ENCODE peak calls at places on chromosomes 12 and 14, in six cellular contexts. One of them, this sample, is unnamed.

GRCh38 chr14:77598366-77599050 is 17.9 kb downstream of the SPTLC2 start:
- DNase-seq in endothelial cell of umbilical vein: no peak
- DNase-seq in A549: no peak
- DNase-seq in SK-N-SH: no peak
- DNase-seq in NB4: no peak
- DNase-seq in HCT116: no peak
- DNase-seq in this sample: no peak

GRCh38 chr14:51581017-51581881 is 70.5 kb upstream of the FRMD6 start:
- DNase-seq in SK-N-SH: no peak
- DNase-seq in A549: peak
- DNase-seq in HCT116: no peak
- DNase-seq in endothelial cell of umbilical vein: peak
- DNase-seq in NB4: no peak
- DNase-seq in this sample: no peak

GRCh38 chr14:28608438-28608837 is 158.1 kb upstream of the FOXG1 start:
- DNase-seq in HCT116: no peak
- DNase-seq in SK-N-SH: no peak
- DNase-seq in endothelial cell of umbilical vein: no peak
- DNase-seq in NB4: no peak
- DNase-seq in A549: no peak
- DNase-seq in this sample: no peak

GRCh38 chr14:64673748-64674147 is 30.5 kb upstream of the PLEKHG3 start:
- DNase-seq in A549: no peak
- DNase-seq in SK-N-SH: no peak
- DNase-seq in HCT116: no peak
- DNase-seq in NB4: peak
- DNase-seq in endothelial cell of umbilical vein: no peak
- DNase-seq in this sample: no peak

GRCh38 chr14:100523536-100524025 is 63.6 kb downstream of the BEGAIN start:
- DNase-seq in NB4: no peak
- DNase-seq in HCT116: no peak
- DNase-seq in SK-N-SH: no peak
- DNase-seq in A549: no peak
- DNase-seq in endothelial cell of umbilical vein: no peak
- DNase-seq in this sample: peak

GRCh38 chr12:132623072-132623869 is 4.7 kb downstream of the P2RX2 start:
- DNase-seq in SK-N-SH: no peak
- DNase-seq in endothelial cell of umbilical vein: no peak
- DNase-seq in NB4: no peak
- DNase-seq in HCT116: no peak
- DNase-seq in A549: no peak
- DNase-seq in this sample: no peak

GRCh38 chr12:120538281-120539156 is 4.4 kb downstream of the RNF10 start:
- DNase-seq in NB4: peak
- DNase-seq in SK-N-SH: peak
- DNase-seq in endothelial cell of umbilical vein: peak
- DNase-seq in HCT116: no peak
- DNase-seq in A549: peak
- DNase-seq in this sample: no peak

GRCh38 chr12:16218934-16219718 is 58.4 kb downstream of the SLC15A5 start:
- DNase-seq in NB4: no peak
- DNase-seq in endothelial cell of umbilical vein: no peak
- DNase-seq in A549: no peak
- DNase-seq in HCT116: no peak
- DNase-seq in SK-N-SH: no peak
- DNase-seq in this sample: no peak

GRCh38 chr14:72736791-72737559 is 156.9 kb downstream of the DPF3 start:
- DNase-seq in NB4: no peak
- DNase-seq in endothelial cell of umbilical vein: no peak
- DNase-seq in SK-N-SH: peak
- DNase-seq in HCT116: no peak
- DNase-seq in A549: no peak
- DNase-seq in this sample: no peak

GRCh38 chr12:117968084-117968789 is 553 bp downstream of the KSR2 start:
- DNase-seq in A549: no peak
- DNase-seq in NB4: no peak
- DNase-seq in endothelial cell of umbilical vein: no peak
- DNase-seq in SK-N-SH: peak
- DNase-seq in HCT116: no peak
- DNase-seq in this sample: no peak

GRCh38 chr12:46267618-46268348 is 1.1 kb downstream of the SLC38A1 start:
- DNase-seq in A549: peak
- DNase-seq in HCT116: no peak
- DNase-seq in NB4: peak
- DNase-seq in SK-N-SH: peak
- DNase-seq in endothelial cell of umbilical vein: peak
- DNase-seq in this sample: no peak

GRCh38 chr12:46266869-46267617 is 1.8 kb downstream of the SLC38A1 start:
- DNase-seq in HCT116: no peak
- DNase-seq in A549: peak
- DNase-seq in NB4: peak
- DNase-seq in SK-N-SH: peak
- DNase-seq in endothelial cell of umbilical vein: peak
- DNase-seq in this sample: peak

GRCh38 chr12:46265102-46265501 is 3.7 kb downstream of the SLC38A1 start:
- DNase-seq in endothelial cell of umbilical vein: no peak
- DNase-seq in A549: no peak
- DNase-seq in SK-N-SH: no peak
- DNase-seq in HCT116: no peak
- DNase-seq in NB4: no peak
- DNase-seq in this sample: no peak

GRCh38 chr12:46265734-46266133 is 3.1 kb downstream of the SLC38A1 start:
- DNase-seq in NB4: no peak
- DNase-seq in SK-N-SH: no peak
- DNase-seq in endothelial cell of umbilical vein: no peak
- DNase-seq in A549: no peak
- DNase-seq in HCT116: no peak
- DNase-seq in this sample: no peak

GRCh38 chr12:46266382-46266791 is 2.5 kb downstream of the SLC38A1 start:
- DNase-seq in A549: peak
- DNase-seq in NB4: peak
- DNase-seq in SK-N-SH: peak
- DNase-seq in endothelial cell of umbilical vein: peak
- DNase-seq in HCT116: no peak
- DNase-seq in this sample: no peak
- TF ChIP-seq MAX in A549: no peak
- TF ChIP-seq MAX in NB4: no peak
- TF ChIP-seq MAX in SK-N-SH: no peak
- TF ChIP-seq MAX in endothelial cell of umbilical vein: no peak
- TF ChIP-seq MAX in HCT116: no peak
- TF ChIP-seq MAX in this sample: no peak

GRCh38 chr12:10718279-10718821 is 4.8 kb downstream of the YBX3 start:
- DNase-seq in SK-N-SH: no peak
- DNase-seq in HCT116: no peak
- DNase-seq in NB4: no peak
- DNase-seq in A549: no peak
- DNase-seq in endothelial cell of umbilical vein: peak
- DNase-seq in this sample: no peak

GRCh38 chr12:10717410-10717809 is 5.7 kb downstream of the YBX3 start:
- DNase-seq in NB4: no peak
- DNase-seq in HCT116: no peak
- DNase-seq in endothelial cell of umbilical vein: peak
- DNase-seq in SK-N-SH: no peak
- DNase-seq in A549: no peak
- DNase-seq in this sample: no peak

GRCh38 chr12:10716277-10716676 is 6.8 kb downstream of the YBX3 start:
- DNase-seq in endothelial cell of umbilical vein: no peak
- DNase-seq in A549: no peak
- DNase-seq in NB4: no peak
- DNase-seq in SK-N-SH: no peak
- DNase-seq in HCT116: no peak
- DNase-seq in this sample: no peak

GRCh38 chr12:10716704-10717315 is 6.3 kb downstream of the YBX3 start:
- DNase-seq in endothelial cell of umbilical vein: peak
- DNase-seq in HCT116: peak
- DNase-seq in NB4: peak
- DNase-seq in A549: peak
- DNase-seq in SK-N-SH: no peak
- DNase-seq in this sample: peak

GRCh38 chr12:10715491-10715890 is 7.6 kb downstream of the YBX3 start:
- DNase-seq in SK-N-SH: no peak
- DNase-seq in HCT116: no peak
- DNase-seq in NB4: no peak
- DNase-seq in endothelial cell of umbilical vein: no peak
- DNase-seq in A549: no peak
- DNase-seq in this sample: no peak
- TF ChIP-seq MAX in SK-N-SH: no peak
- TF ChIP-seq MAX in HCT116: no peak
- TF ChIP-seq MAX in NB4: no peak
- TF ChIP-seq MAX in endothelial cell of umbilical vein: no peak
- TF ChIP-seq MAX in A549: no peak
- TF ChIP-seq MAX in this sample: no peak

GRCh38 chr14:75032939-75033338 is 18.3 kb downstream of the MLH3 start:
- DNase-seq in A549: no peak
- DNase-seq in HCT116: no peak
- DNase-seq in SK-N-SH: peak
- DNase-seq in endothelial cell of umbilical vein: no peak
- DNase-seq in NB4: no peak
- DNase-seq in this sample: no peak
- TF ChIP-seq MAX in A549: no peak
- TF ChIP-seq MAX in HCT116: no peak
- TF ChIP-seq MAX in SK-N-SH: no peak
- TF ChIP-seq MAX in endothelial cell of umbilical vein: no peak
- TF ChIP-seq MAX in NB4: no peak
- TF ChIP-seq MAX in this sample: no peak

DNA sequence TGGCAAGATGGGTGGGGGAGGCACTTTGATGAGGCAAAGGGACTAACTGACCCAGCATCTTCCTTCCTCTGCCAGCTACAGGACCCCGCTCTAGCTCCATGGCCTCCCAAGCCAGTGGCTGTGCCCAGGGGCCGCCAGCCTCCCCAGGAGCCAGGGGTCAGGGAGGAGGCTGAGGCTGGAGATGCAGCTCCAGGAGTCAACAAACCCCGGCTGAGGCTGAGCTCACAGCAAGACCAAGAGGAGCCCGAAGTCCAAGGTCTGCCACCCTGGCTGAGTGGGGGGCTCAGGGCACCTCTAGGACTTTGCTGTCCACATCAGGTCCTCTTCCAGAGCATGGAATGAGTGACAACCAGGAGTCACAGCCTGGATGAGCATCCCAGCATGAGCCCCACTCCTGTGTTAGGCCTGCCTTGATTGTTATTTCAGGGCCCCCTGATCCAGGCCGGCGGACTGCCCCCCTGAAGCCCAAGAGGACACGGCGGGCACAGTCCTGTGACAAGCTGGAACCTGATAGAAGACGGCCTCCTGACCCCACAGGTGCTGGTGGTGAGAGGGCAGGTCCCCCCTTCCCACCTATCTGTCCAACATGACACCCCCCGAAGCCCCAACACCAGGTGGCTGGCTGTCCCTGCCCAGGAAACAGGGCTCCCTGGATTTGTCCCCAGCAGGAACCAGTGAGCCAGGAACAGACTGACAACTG is 2.5 kb upstream of the CPNE6 start:
- DNase-seq in SK-N-SH: no peak
- DNase-seq in NB4: no peak
- DNase-seq in endothelial cell of umbilical vein: no peak
- DNase-seq in HCT116: no peak
- DNase-seq in A549: no peak
- DNase-seq in this sample: no peak
- TF ChIP-seq MAX in SK-N-SH: no peak
- TF ChIP-seq MAX in NB4: no peak
- TF ChIP-seq MAX in endothelial cell of umbilical vein: no peak
- TF ChIP-seq MAX in HCT116: no peak
- TF ChIP-seq MAX in A549: no peak
- TF ChIP-seq MAX in this sample: no peak

DNA sequence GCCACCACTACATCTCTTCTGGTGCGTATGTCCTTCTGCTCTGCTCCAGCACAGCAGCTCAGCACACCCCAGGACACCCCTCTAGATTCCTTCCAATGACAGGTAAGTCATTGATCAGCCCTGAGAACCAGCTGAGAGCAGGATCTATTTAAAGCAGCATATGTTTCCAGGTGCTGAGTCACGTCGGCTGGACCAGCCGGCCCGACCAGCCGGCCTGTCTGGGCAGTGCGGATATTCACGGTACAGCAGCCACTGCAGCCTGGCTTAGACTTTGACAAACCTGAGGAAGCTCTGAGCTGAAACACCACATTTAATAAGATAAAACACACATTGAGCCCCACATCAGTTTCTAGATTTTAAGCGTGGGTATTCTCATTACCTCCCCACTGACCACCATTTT is 31.8 kb upstream of the RPH3A start:
- DNase-seq in HCT116: no peak
- DNase-seq in endothelial cell of umbilical vein: no peak
- DNase-seq in NB4: no peak
- DNase-seq in SK-N-SH: no peak
- DNase-seq in A549: no peak
- DNase-seq in this sample: no peak
- TF ChIP-seq MAX in HCT116: no peak
- TF ChIP-seq MAX in endothelial cell of umbilical vein: no peak
- TF ChIP-seq MAX in NB4: no peak
- TF ChIP-seq MAX in SK-N-SH: no peak
- TF ChIP-seq MAX in A549: no peak
- TF ChIP-seq MAX in this sample: no peak

DNA sequence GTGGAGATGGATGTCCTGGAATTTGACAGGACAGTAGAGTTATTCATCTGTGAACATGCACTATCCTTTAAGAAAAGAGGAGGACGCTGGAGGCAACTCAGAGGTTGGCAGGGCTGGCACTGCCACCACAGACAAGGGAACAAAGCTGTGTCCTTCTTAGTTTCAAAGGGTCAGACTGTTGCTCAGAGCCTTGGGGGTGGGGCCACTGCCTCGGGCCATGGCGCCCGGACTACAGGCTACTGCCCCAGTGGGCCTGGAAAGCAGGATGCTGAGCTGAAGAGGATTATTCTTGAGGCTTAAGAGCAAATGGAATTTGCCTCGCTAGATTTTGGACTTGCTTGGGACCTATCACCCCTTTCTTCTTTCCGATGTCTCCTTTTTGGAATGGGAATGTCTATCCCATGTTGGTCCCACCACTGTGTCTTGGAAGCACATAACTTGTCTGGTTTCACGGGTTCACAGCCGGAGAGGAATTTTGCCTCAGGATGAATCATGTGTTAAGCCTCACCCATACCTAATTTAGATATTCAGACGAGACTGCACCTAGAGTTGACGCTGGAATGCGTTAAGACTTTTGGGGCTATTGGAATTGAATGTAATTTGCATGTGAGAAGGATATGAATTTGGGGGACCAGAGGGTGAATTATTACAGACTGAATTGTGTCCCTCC is 114.8 kb upstream of the RFLNA start:
- DNase-seq in HCT116: no peak
- DNase-seq in SK-N-SH: no peak
- DNase-seq in NB4: no peak
- DNase-seq in A549: no peak
- DNase-seq in endothelial cell of umbilical vein: no peak
- DNase-seq in this sample: no peak
- TF ChIP-seq MAX in HCT116: no peak
- TF ChIP-seq MAX in SK-N-SH: no peak
- TF ChIP-seq MAX in NB4: no peak
- TF ChIP-seq MAX in A549: no peak
- TF ChIP-seq MAX in endothelial cell of umbilical vein: no peak
- TF ChIP-seq MAX in this sample: no peak